ENCODE peak calls at places on chromosomes 5 and 9, in nine cellular contexts. F is AG09309, U is DND-41, Y is NCI-H69, V is brain microvascular endothelial cell, Q is AG09319, H is cerebellar cortex, K is RWPE2, T is ovary. O is an unnamed sample.

GRCh38 chr5:132269635-132270344 is 12.3 kb downstream of the PDLIM4 start:
- DNase-seq in Y (no peak), Q (no peak), V (no peak), H (no peak), K (peak), U (no peak), F (no peak), T (no peak), O (no peak)

GRCh38 chr9:14723301-14723700 is 768 bp upstream of the CER1 start:
- DNase-seq in Y (peak), F (no peak), T (no peak), U (no peak), V (no peak), H (no peak), Q (no peak), K (no peak), O (no peak)

GRCh38 chr9:78788101-78788500 is 491.2 kb downstream of the PSAT1 start:
- DNase-seq in K (no peak), Q (no peak), F (no peak), T (no peak), U (no peak), V (peak), Y (no peak), H (no peak), O (no peak)

GRCh38 chr5:167644619-167645018 is 646.8 kb upstream of the WWC1 start:
- DNase-seq in H (no peak), K (no peak), F (no peak), T (no peak), Q (no peak), V (peak), U (no peak), Y (no peak), O (no peak)

GRCh38 chr5:136769900-136770684 is 404.7 kb upstream of the TRPC7 start:
- DNase-seq in V (peak), U (peak), K (peak), F (peak), H (peak), T (peak), Q (peak), Y (peak), O (no peak)

GRCh38 chr9:135508211-135508820 is 7.8 kb downstream of the MRPS2 start:
- DNase-seq in F (no peak), V (no peak), Q (no peak), U (no peak), T (peak), Y (no peak), H (no peak), K (peak), O (no peak)

GRCh38 chr5:55232194-55232984 is 1.0 kb downstream of the CCNO start:
- DNase-seq in U (no peak), T (peak), K (peak), Y (peak), H (peak), Q (no peak), V (no peak), F (no peak), O (no peak)

GRCh38 chr5:16392718-16393117 is 72.9 kb downstream of the ZNF622 start:
- DNase-seq in K (no peak), Q (no peak), V (no peak), U (no peak), F (no peak), T (no peak), Y (peak), H (no peak), O (no peak)

GRCh38 chr5:178839319-178839704 is 20.4 kb upstream of the ZNF354B start:
- DNase-seq in H (no peak), Y (peak), T (no peak), F (no peak), Q (no peak), V (peak), U (peak), K (no peak), O (no peak)

GRCh38 chr5:173296737-173297676 is 31.2 kb downstream of the STC2 start:
- DNase-seq in Q (no peak), V (no peak), U (no peak), Y (peak), H (no peak), T (no peak), F (no peak), K (no peak), O (no peak)

GRCh38 chr5:59640411-59640810 is 253.1 kb downstream of the PDE4D start:
- DNase-seq in V (peak), Q (no peak), Y (peak), H (no peak), U (no peak), F (no peak), K (no peak), T (no peak), O (no peak)

GRCh38 chr5:55096860-55097259 is 5.6 kb upstream of the GZMA start:
- DNase-seq in F (no peak), T (no peak), U (peak), H (no peak), Q (no peak), V (no peak), K (no peak), Y (no peak), O (no peak)

GRCh38 chr5:148268556-148268955 is at the start of gene SPINK13:
- DNase-seq in K (no peak), T (peak), V (peak), Q (no peak), U (no peak), F (peak), Y (no peak), H (no peak), O (peak)

GRCh38 chr5:134118212-134118611 is 3.7 kb downstream of the TCF7 start:
- DNase-seq in Y (no peak), K (no peak), V (no peak), T (no peak), H (no peak), F (no peak), U (no peak), Q (no peak), O (no peak)

GRCh38 chr5:6328173-6328572 is 50.2 kb downstream of the MED10 start:
- DNase-seq in Y (no peak), T (no peak), U (peak), V (peak), H (no peak), K (no peak), F (no peak), Q (no peak), O (no peak)

GRCh38 chr5:62578540-62578939 is at the start of gene LRRC70:
- DNase-seq in Y (peak), F (no peak), U (no peak), V (peak), Q (no peak), K (no peak), H (no peak), T (no peak), O (no peak)

GRCh38 chr9:138075961-138076649 is 198.5 kb downstream of the CACNA1B start:
- DNase-seq in K (peak), Q (no peak), F (no peak), V (no peak), H (no peak), U (no peak), Y (no peak), T (no peak), O (no peak)

GRCh38 chr9:115154969-115155534 is 37.1 kb upstream of the TNC start:
- DNase-seq in U (no peak), V (no peak), Q (no peak), F (no peak), T (no peak), Y (no peak), H (no peak), K (no peak), O (no peak)

GRCh38 chr5:42583322-42583721 is 160.1 kb downstream of the GHR start:
- DNase-seq in Y (peak), F (peak), T (peak), U (peak), K (peak), Q (peak), V (peak), H (peak), O (peak)

GRCh38 chr9:86098793-86099694 is at the start of gene GOLM1:
- DNase-seq in F (no peak), Y (peak), H (peak), K (no peak), Q (no peak), T (peak), V (peak), U (no peak), O (no peak)